ENCODE peak calls at places on chromosomes 6 and 20, in four cellular contexts. One of them, this sample, is unnamed.

GRCh38 chr6:89145962-89146747 is at the start of gene PM20D2:
- DNase-seq in WTC11: peak; percentile 58
- DNase-seq in choroid plexus epithelial cell: peak; percentile 19
- DNase-seq in heart left ventricle: peak; percentile 77
- DNase-seq in this sample: peak; percentile 60

GRCh38 chr6:15405111-15405510 is 159.2 kb downstream of the JARID2 start:
- DNase-seq in WTC11: no peak
- DNase-seq in choroid plexus epithelial cell: no peak
- DNase-seq in heart left ventricle: no peak
- DNase-seq in this sample: no peak

GRCh38 chr6:153980176-153980575 is 58.9 kb upstream of the OPRM1 start:
- DNase-seq in WTC11: no peak
- DNase-seq in choroid plexus epithelial cell: no peak
- DNase-seq in heart left ventricle: no peak
- DNase-seq in this sample: no peak

GRCh38 chr6:14831922-14832321 is 413.9 kb upstream of the JARID2 start:
- DNase-seq in WTC11: no peak
- DNase-seq in choroid plexus epithelial cell: no peak
- DNase-seq in heart left ventricle: no peak
- DNase-seq in this sample: no peak

GRCh38 chr20:20375862-20376261 is 8.0 kb downstream of the INSM1 start:
- DNase-seq in WTC11: no peak
- DNase-seq in choroid plexus epithelial cell: no peak
- DNase-seq in heart left ventricle: no peak
- DNase-seq in this sample: no peak

GRCh38 chr6:117351521-117351920 is 74.2 kb downstream of the ROS1 start:
- DNase-seq in WTC11: no peak
- DNase-seq in choroid plexus epithelial cell: no peak
- DNase-seq in heart left ventricle: no peak
- DNase-seq in this sample: no peak

GRCh38 chr6:43014434-43014909 is 423 bp downstream of the KLHDC3 start:
- DNase-seq in WTC11: no peak
- DNase-seq in choroid plexus epithelial cell: peak; percentile 61
- DNase-seq in heart left ventricle: no peak
- DNase-seq in this sample: no peak

GRCh38 chr6:27867941-27868705 is 44.1 kb downstream of the OR2B2 start:
- DNase-seq in WTC11: no peak
- DNase-seq in choroid plexus epithelial cell: peak; percentile 36
- DNase-seq in heart left ventricle: no peak
- DNase-seq in this sample: no peak

GRCh38 chr20:62437985-62438384 is 10.6 kb upstream of the RBBP8NL start:
- DNase-seq in WTC11: peak; percentile 31
- DNase-seq in choroid plexus epithelial cell: no peak
- DNase-seq in heart left ventricle: no peak
- DNase-seq in this sample: no peak

GRCh38 chr6:44203955-44204354 is 12.8 kb upstream of the MYMX start:
- DNase-seq in WTC11: no peak
- DNase-seq in choroid plexus epithelial cell: no peak
- DNase-seq in heart left ventricle: no peak
- DNase-seq in this sample: no peak

GRCh38 chr6:47852727-47853126 is 70.9 kb downstream of the OPN5 start:
- DNase-seq in WTC11: no peak
- DNase-seq in choroid plexus epithelial cell: no peak
- DNase-seq in heart left ventricle: no peak
- DNase-seq in this sample: no peak

GRCh38 chr20:63188641-63189321 is 27.1 kb downstream of the YTHDF1 start:
- DNase-seq in WTC11: no peak
- DNase-seq in choroid plexus epithelial cell: no peak
- DNase-seq in heart left ventricle: no peak
- DNase-seq in this sample: no peak

GRCh38 chr20:6029538-6029937 is 24.3 kb downstream of the LRRN4 start:
- DNase-seq in WTC11: no peak
- DNase-seq in choroid plexus epithelial cell: peak; percentile 51
- DNase-seq in heart left ventricle: no peak
- DNase-seq in this sample: no peak

GRCh38 chr6:140590641-140591040 is 1216.2 kb upstream of the CITED2 start:
- DNase-seq in WTC11: no peak
- DNase-seq in choroid plexus epithelial cell: no peak
- DNase-seq in heart left ventricle: no peak
- DNase-seq in this sample: no peak

GRCh38 chr6:167733740-167734661 is 92.7 kb upstream of the AFDN start:
- DNase-seq in WTC11: no peak
- DNase-seq in choroid plexus epithelial cell: peak; percentile 77
- DNase-seq in heart left ventricle: peak; percentile 56
- DNase-seq in this sample: no peak

GRCh38 chr20:62942456-62942855 is 4.5 kb downstream of the GID8 start:
- DNase-seq in WTC11: no peak
- DNase-seq in choroid plexus epithelial cell: no peak
- DNase-seq in heart left ventricle: no peak
- DNase-seq in this sample: no peak

GRCh38 chr6:124684621-124685020 is 277.6 kb upstream of the RNF217 start:
- DNase-seq in WTC11: no peak
- DNase-seq in choroid plexus epithelial cell: peak; percentile 10
- DNase-seq in heart left ventricle: no peak
- DNase-seq in this sample: no peak

GRCh38 chr20:33791021-33791420 is 20.1 kb upstream of the CHMP4B start:
- DNase-seq in WTC11: no peak
- DNase-seq in choroid plexus epithelial cell: no peak
- DNase-seq in heart left ventricle: no peak
- DNase-seq in this sample: no peak

GRCh38 chr6:106731144-106731842 is 101.9 kb downstream of the QRSL1 start:
- DNase-seq in WTC11: no peak
- DNase-seq in choroid plexus epithelial cell: no peak
- DNase-seq in heart left ventricle: no peak
- DNase-seq in this sample: no peak

GRCh38 chr6:31907158-31907813 is 5.4 kb upstream of the ZBTB12 start:
- DNase-seq in WTC11: no peak
- DNase-seq in choroid plexus epithelial cell: peak; percentile 94
- DNase-seq in heart left ventricle: no peak
- DNase-seq in this sample: no peak

DNA sequence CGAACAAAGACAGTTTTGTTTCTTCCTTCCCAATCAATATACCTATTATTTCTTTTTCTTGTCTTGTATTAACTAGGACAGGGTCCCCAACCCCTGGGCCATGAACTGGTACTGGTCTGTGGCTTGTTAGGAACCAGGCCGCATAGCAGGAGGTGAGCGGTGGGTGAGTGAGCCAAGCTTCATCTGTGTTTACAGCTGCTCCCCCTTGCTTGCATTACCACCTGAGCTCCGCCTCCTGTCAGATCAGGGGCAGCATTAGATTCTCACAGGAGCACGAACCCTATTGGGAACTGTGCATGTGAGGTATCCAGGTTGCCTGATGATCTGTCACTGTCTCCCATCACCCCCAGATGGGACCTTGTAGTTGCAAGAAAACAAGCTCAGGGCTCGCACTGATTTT is 151.9 kb downstream of the CDKAL1 start:
- DNase-seq in WTC11: peak; percentile 58
- DNase-seq in choroid plexus epithelial cell: no peak
- DNase-seq in heart left ventricle: no peak
- DNase-seq in this sample: peak; percentile 67
- TF ChIP-seq CTCF in WTC11: no peak
- TF ChIP-seq CTCF in choroid plexus epithelial cell: no peak
- TF ChIP-seq CTCF in heart left ventricle: no peak
- TF ChIP-seq CTCF in this sample: no peak

GRCh38 chr6:93418448-93419303 is 683 bp downstream of the EPHA7 start:
- DNase-seq in WTC11: peak; percentile 71
- DNase-seq in choroid plexus epithelial cell: peak; percentile 34
- DNase-seq in heart left ventricle: peak; percentile 58
- DNase-seq in this sample: peak; percentile 80

GRCh38 chr6:93424303-93425064 is 5.1 kb upstream of the EPHA7 start:
- DNase-seq in WTC11: no peak
- DNase-seq in choroid plexus epithelial cell: peak; percentile 47
- DNase-seq in heart left ventricle: no peak
- DNase-seq in this sample: no peak

GRCh38 chr6:93419304-93420162 is at the start of gene EPHA7:
- DNase-seq in WTC11: peak; percentile 99
- DNase-seq in choroid plexus epithelial cell: peak; percentile 95
- DNase-seq in heart left ventricle: peak; percentile 94
- DNase-seq in this sample: peak; percentile 98

GRCh38 chr6:93420163-93420806 is 926 bp upstream of the EPHA7 start:
- DNase-seq in WTC11: no peak
- DNase-seq in choroid plexus epithelial cell: peak; percentile 2
- DNase-seq in heart left ventricle: no peak
- DNase-seq in this sample: no peak

GRCh38 chr6:93423542-93423941 is 4.2 kb upstream of the EPHA7 start:
- DNase-seq in WTC11: peak; percentile 60
- DNase-seq in choroid plexus epithelial cell: peak; percentile 65
- DNase-seq in heart left ventricle: no peak
- DNase-seq in this sample: peak; percentile 73
- TF ChIP-seq CTCF in WTC11: peak; percentile 39
- TF ChIP-seq CTCF in choroid plexus epithelial cell: peak; percentile 63
- TF ChIP-seq CTCF in heart left ventricle: peak; percentile 54
- TF ChIP-seq CTCF in this sample: peak; percentile 80

DNA sequence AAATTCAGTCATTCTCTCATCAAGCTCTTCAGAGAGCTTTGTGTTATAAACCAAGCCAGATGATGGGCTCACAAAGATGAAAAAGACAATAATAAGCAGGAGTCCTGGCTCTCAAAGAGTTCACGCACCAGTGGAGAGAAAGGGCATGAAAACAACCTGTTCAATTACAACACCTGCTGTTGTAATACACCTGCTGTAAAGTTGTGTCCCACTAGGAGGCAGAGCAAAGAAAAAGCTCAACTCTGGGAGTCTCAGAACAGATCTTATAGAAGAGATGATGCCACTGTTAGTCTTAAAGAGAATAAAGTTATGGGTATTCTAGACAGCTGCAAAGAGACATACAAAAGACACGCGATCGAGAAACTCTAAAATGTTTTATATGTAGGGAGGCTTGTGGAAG is 100.6 kb downstream of the DCDC2 start:
- DNase-seq in WTC11: no peak
- DNase-seq in choroid plexus epithelial cell: no peak
- DNase-seq in heart left ventricle: no peak
- DNase-seq in this sample: no peak
- TF ChIP-seq CTCF in WTC11: no peak
- TF ChIP-seq CTCF in choroid plexus epithelial cell: no peak
- TF ChIP-seq CTCF in heart left ventricle: no peak
- TF ChIP-seq CTCF in this sample: no peak

GRCh38 chr6:17506531-17506930 is 93.6 kb upstream of the FAM8A1 start:
- DNase-seq in WTC11: no peak
- DNase-seq in choroid plexus epithelial cell: no peak
- DNase-seq in heart left ventricle: no peak
- DNase-seq in this sample: no peak
- TF ChIP-seq CTCF in WTC11: no peak
- TF ChIP-seq CTCF in choroid plexus epithelial cell: no peak
- TF ChIP-seq CTCF in heart left ventricle: no peak
- TF ChIP-seq CTCF in this sample: no peak

GRCh38 chr20:52001999-52002666 is 189.4 kb downstream of the ZFP64 start:
- DNase-seq in WTC11: no peak
- DNase-seq in choroid plexus epithelial cell: peak; percentile 68
- DNase-seq in heart left ventricle: no peak
- DNase-seq in this sample: no peak
- TF ChIP-seq CTCF in WTC11: no peak
- TF ChIP-seq CTCF in choroid plexus epithelial cell: peak; percentile 59
- TF ChIP-seq CTCF in heart left ventricle: no peak
- TF ChIP-seq CTCF in this sample: peak; percentile 34